ENCODE peak calls at places on chromosomes 5 and 9, in ten cellular contexts. U is fibroblast of the aortic adventitia; V is AG20443; J is T1000; F is PC-3; E is GM03348; P is stomach; Y is T-helper 17 cell; C is stimulated activated CD8-positive, alpha-beta memory T cell treated with anti-CD3 and anti-CD28 coated beads, Interleukin-4, amount 100 ng/mL, for 4 hours; O is stimulated activated CD4-positive, alpha-beta T cell treated with anti-CD3 and anti-CD28 coated beads, Interleukin-2, amount 100 ng/mL, for 48 hours. T is an unnamed sample.
A peak's percentile ranks its signal among the peaks of the same experiment; 100 is the strongest.

GRCh38 chr9:132216861-132217655 is 55.2 kb downstream of the NTNG2 start:
- DNase-seq in V (no peak), E (no peak), F (no peak), O (no peak), U (no peak), P (no peak), J (no peak), Y (no peak), C (no peak), T (no peak)

GRCh38 chr5:82045526-82046267 is 73.9 kb downstream of the ATG10 start:
- DNase-seq in O (no peak), V (peak; percentile 73), F (peak; percentile 48), E (peak; percentile 56), P (no peak), J (no peak), C (no peak), Y (no peak), U (peak; percentile 71), T (no peak)

GRCh38 chr9:135244751-135245221 is 157.3 kb downstream of the OLFM1 start:
- DNase-seq in V (no peak), J (no peak), Y (no peak), O (no peak), E (no peak), C (no peak), U (no peak), F (no peak), P (peak; percentile 84), T (peak; percentile 52)

GRCh38 chr5:61460471-61460870 is 128.4 kb downstream of the ZSWIM6 start:
- DNase-seq in P (no peak), Y (no peak), U (no peak), J (no peak), C (no peak), F (no peak), V (no peak), O (no peak), E (no peak), T (no peak)

GRCh38 chr5:121962943-121963342 is 1.2 kb downstream of the SRFBP1 start:
- DNase-seq in J (no peak), F (no peak), V (no peak), O (no peak), E (no peak), Y (no peak), U (no peak), P (no peak), C (no peak), T (no peak)

GRCh38 chr9:87862536-87863268 is 20.0 kb upstream of the SPATA31E1 start:
- DNase-seq in J (peak; percentile 54), E (peak; percentile 80), V (peak; percentile 85), U (peak; percentile 71), F (peak; percentile 73), O (no peak), P (no peak), C (no peak), Y (no peak), T (no peak)

GRCh38 chr9:94801685-94802084 is 75.2 kb downstream of the AOPEP start:
- DNase-seq in F (no peak), V (no peak), P (no peak), O (no peak), U (peak; percentile 37), J (no peak), C (no peak), Y (no peak), E (peak; percentile 48), T (no peak)

GRCh38 chr5:98144710-98145109 is 628.8 kb upstream of the RGMB start:
- DNase-seq in C (no peak), Y (no peak), U (no peak), V (no peak), J (no peak), O (no peak), P (no peak), E (no peak), F (peak; percentile 59), T (no peak)

GRCh38 chr9:37172511-37172910 is 52.1 kb downstream of the ZCCHC7 start:
- DNase-seq in E (no peak), C (no peak), J (no peak), U (no peak), F (no peak), P (no peak), O (no peak), Y (no peak), V (no peak), T (no peak)

GRCh38 chr5:68192679-68193060 is 22.9 kb upstream of the PIK3R1 start:
- DNase-seq in U (peak; percentile 62), F (no peak), J (no peak), Y (no peak), P (no peak), C (no peak), O (no peak), E (no peak), V (no peak), T (no peak)

GRCh38 chr9:83572524-83572923 is 34.3 kb upstream of the FRMD3 start:
- DNase-seq in C (no peak), O (no peak), J (no peak), F (no peak), P (no peak), E (peak; percentile 16), V (peak; percentile 32), Y (no peak), U (peak; percentile 72), T (no peak)

GRCh38 chr5:103259705-103260355 is 1.3 kb downstream of the MACIR start:
- DNase-seq in Y (no peak), P (no peak), F (peak; percentile 47), U (peak; percentile 47), E (peak; percentile 32), J (no peak), V (peak; percentile 37), C (no peak), O (peak; percentile 5), T (peak; percentile 33)

GRCh38 chr9:130451004-130451390 is 6.2 kb downstream of the ASS1 start:
- DNase-seq in F (no peak), J (no peak), O (no peak), E (no peak), C (no peak), P (no peak), Y (no peak), V (no peak), U (no peak), T (no peak)

GRCh38 chr9:89746385-89747116 is 141.7 kb downstream of the GADD45G start:
- DNase-seq in P (no peak), F (no peak), U (peak; percentile 17), V (no peak), J (no peak), C (no peak), O (no peak), Y (no peak), E (no peak), T (no peak)

GRCh38 chr9:23825143-23825531 is 903 bp downstream of the ELAVL2 start:
- DNase-seq in J (no peak), Y (no peak), O (no peak), U (no peak), P (no peak), V (no peak), E (no peak), C (no peak), F (no peak), T (no peak)

T was measured in lung.